ENCODE peak calls at places on chromosomes 11 and 22, in ten cellular contexts. T is progenitor cell of endocrine pancreas; U is head of caudate nucleus; Z is CD4-positive, CD25-positive, alpha-beta regulatory T cell; W is hippocampal formation; S is stimulated activated CD8-positive, alpha-beta memory T cell treated with anti-CD3 and anti-CD28 coated beads, Interleukin-4, amount 100 ng/mL, for 48 hours; N is nucleus accumbens; D is MV-4-11; B is heart left ventricle; C is iPS-NIHi11. X is an unnamed sample.

GRCh38 chr11:7536102-7536501 is 22.3 kb downstream of the PPFIBP2 start:
- DNase-seq in U (no peak), S (no peak), W (no peak), D (no peak), Z (no peak), N (no peak), C (peak), T (no peak), B (no peak), X (no peak)

GRCh38 chr22:36873614-36874308 is 13.0 kb downstream of the NCF4 start:
- DNase-seq in W (peak), N (no peak), U (peak), Z (no peak), D (peak), S (peak), C (peak), B (peak), T (no peak), X (peak)

GRCh38 chr11:128841461-128842072 is 25.5 kb downstream of the KCNJ1 start:
- DNase-seq in W (no peak), T (no peak), B (no peak), U (no peak), Z (no peak), D (peak), N (no peak), C (no peak), S (no peak), X (peak)

GRCh38 chr11:124676386-124676785 is 2.7 kb downstream of the SPA17 start:
- DNase-seq in N (no peak), U (no peak), Z (no peak), D (peak), C (no peak), W (no peak), B (peak), S (no peak), T (no peak), X (peak)

GRCh38 chr22:39613549-39613921 is 43.0 kb downstream of the CACNA1I start:
- DNase-seq in T (no peak), B (no peak), W (no peak), U (no peak), D (no peak), Z (no peak), C (no peak), S (no peak), N (no peak), X (no peak)

GRCh38 chr11:112744041-112744440 is 217.2 kb upstream of the NCAM1 start:
- DNase-seq in C (no peak), N (no peak), T (no peak), B (no peak), D (no peak), U (no peak), W (no peak), Z (no peak), S (no peak), X (no peak)

GRCh38 chr11:17354070-17354924 is 2.7 kb downstream of the NCR3LG1 start:
- DNase-seq in C (peak), T (peak), W (peak), Z (peak), D (peak), N (peak), U (peak), S (peak), B (peak), X (peak)

GRCh38 chr22:37654556-37655251 is 3.8 kb upstream of the PDXP start:
- DNase-seq in B (no peak), D (no peak), W (no peak), T (no peak), C (no peak), S (no peak), Z (no peak), U (no peak), N (no peak), X (no peak)

GRCh38 chr22:44625981-44626687 is 75.9 kb upstream of the PRR5 start:
- DNase-seq in N (peak), U (peak), B (peak), D (peak), T (peak), C (peak), W (peak), S (peak), Z (peak), X (peak)

GRCh38 chr11:93784935-93785360 is 866 bp downstream of the MED17 start:
- DNase-seq in C (peak), U (no peak), D (no peak), N (no peak), B (no peak), S (peak), T (no peak), Z (no peak), W (peak), X (no peak)

GRCh38 chr11:70742553-70743291 is 344.4 kb downstream of the CTTN start:
- DNase-seq in U (no peak), Z (no peak), C (peak), W (no peak), B (no peak), S (no peak), D (no peak), T (peak), N (no peak), X (peak)

GRCh38 chr22:29747832-29748231 is 19.0 kb downstream of the ZMAT5 start:
- DNase-seq in W (no peak), B (no peak), N (no peak), U (no peak), Z (no peak), S (no peak), T (no peak), D (no peak), C (no peak), X (no peak)

GRCh38 chr11:61803889-61804647 is 11.4 kb downstream of the FEN1 start:
- DNase-seq in W (no peak), T (no peak), N (no peak), U (no peak), S (no peak), D (no peak), C (no peak), B (no peak), Z (no peak), X (no peak)

X was measured in body of pancreas.